ENCODE peak calls at places on chromosomes 16 and 17, in six cellular contexts. P is Caco-2, O is foreskin fibroblast, I is kidney epithelial cell, G is neural crest cell, M is body of pancreas. U is an unnamed sample.

GRCh38 chr16:81275064-81275532 is 36.6 kb downstream of the BCO1 start:
- DNase-seq in P (peak), O (no peak), I (no peak), G (no peak), M (no peak), U (no peak)

GRCh38 chr17:65314212-65314611 is 177.0 kb downstream of the RGS9 start:
- DNase-seq in P (no peak), O (no peak), I (no peak), G (no peak), M (no peak), U (no peak)

GRCh38 chr16:23537390-23537789 is 19.8 kb downstream of the EARS2 start:
- DNase-seq in P (peak), O (no peak), I (no peak), G (no peak), M (no peak), U (no peak)

GRCh38 chr16:1204941-1205340 is 20.1 kb downstream of the TPSG1 start:
- DNase-seq in P (no peak), O (no peak), I (no peak), G (no peak), M (no peak), U (no peak)

GRCh38 chr16:80591071-80591935 is 50.5 kb downstream of the DYNLRB2 start:
- DNase-seq in P (no peak), O (no peak), I (no peak), G (no peak), M (no peak), U (no peak)

GRCh38 chr16:11036040-11036439 is 91.7 kb downstream of the CLEC16A start:
- DNase-seq in P (no peak), O (no peak), I (no peak), G (no peak), M (no peak), U (no peak)

GRCh38 chr16:75011634-75012307 is 12.9 kb downstream of the ZNRF1 start:
- DNase-seq in P (no peak), O (peak), I (peak), G (no peak), M (no peak), U (peak)

GRCh38 chr17:67717624-67718324 is at the start of gene NOL11:
- DNase-seq in P (peak), O (peak), I (peak), G (peak), M (peak), U (peak)

GRCh38 chr16:81610936-81611335 is 166.3 kb downstream of the CMIP start:
- DNase-seq in P (no peak), O (no peak), I (no peak), G (no peak), M (no peak), U (no peak)

GRCh38 chr16:86477642-86478041 is 32.7 kb upstream of the FOXF1 start:
- DNase-seq in P (no peak), O (peak), I (no peak), G (no peak), M (no peak), U (no peak)

GRCh38 chr17:2634361-2634960 is 41.0 kb downstream of the PAFAH1B1 start:
- DNase-seq in P (no peak), O (peak), I (peak), G (no peak), M (peak), U (no peak)

GRCh38 chr16:70582280-70582978 is 58.8 kb downstream of the SF3B3 start:
- DNase-seq in P (peak), O (no peak), I (no peak), G (no peak), M (no peak), U (no peak)

GRCh38 chr16:73265124-73265838 is 217.4 kb upstream of the ZFHX3 start:
- DNase-seq in P (no peak), O (no peak), I (no peak), G (no peak), M (peak), U (no peak)

GRCh38 chr16:73274140-73274539 is 226.2 kb upstream of the ZFHX3 start:
- DNase-seq in P (no peak), O (no peak), I (no peak), G (no peak), M (no peak), U (no peak)

GRCh38 chr16:73262931-73263330 is 215.0 kb upstream of the ZFHX3 start:
- DNase-seq in P (no peak), O (no peak), I (no peak), G (no peak), M (no peak), U (no peak)

GRCh38 chr16:73268311-73268997 is 220.5 kb upstream of the ZFHX3 start:
- DNase-seq in P (peak), O (no peak), I (no peak), G (no peak), M (no peak), U (no peak)
- TF ChIP-seq CTCF in P (peak), O (peak), I (no peak), G (peak), M (no peak), U (peak)

DNA sequence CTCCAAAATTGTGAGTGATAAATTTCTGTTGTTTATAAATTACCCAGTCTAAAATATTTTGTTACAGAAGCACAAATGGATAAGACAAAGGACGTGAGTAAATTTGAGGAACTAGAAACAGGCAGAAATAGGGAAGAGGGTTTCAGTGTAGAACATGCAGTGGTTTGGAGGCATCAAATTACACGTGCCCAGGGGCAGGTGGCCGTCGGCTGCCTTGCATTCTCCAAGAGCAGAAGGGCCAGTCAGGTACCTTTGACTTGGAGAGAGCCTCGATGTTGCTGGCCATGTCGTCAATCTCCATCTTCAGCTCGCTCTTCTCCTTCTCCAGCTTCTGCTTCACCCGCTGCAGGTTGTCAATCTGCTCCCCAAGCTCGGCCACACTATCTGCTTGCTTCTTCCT is 54.3 kb downstream of the MYH13 start:
- DNase-seq in P (no peak), O (no peak), I (no peak), G (no peak), M (no peak), U (no peak)
- TF ChIP-seq CTCF in P (no peak), O (no peak), I (no peak), G (no peak), M (no peak), U (no peak)

DNA sequence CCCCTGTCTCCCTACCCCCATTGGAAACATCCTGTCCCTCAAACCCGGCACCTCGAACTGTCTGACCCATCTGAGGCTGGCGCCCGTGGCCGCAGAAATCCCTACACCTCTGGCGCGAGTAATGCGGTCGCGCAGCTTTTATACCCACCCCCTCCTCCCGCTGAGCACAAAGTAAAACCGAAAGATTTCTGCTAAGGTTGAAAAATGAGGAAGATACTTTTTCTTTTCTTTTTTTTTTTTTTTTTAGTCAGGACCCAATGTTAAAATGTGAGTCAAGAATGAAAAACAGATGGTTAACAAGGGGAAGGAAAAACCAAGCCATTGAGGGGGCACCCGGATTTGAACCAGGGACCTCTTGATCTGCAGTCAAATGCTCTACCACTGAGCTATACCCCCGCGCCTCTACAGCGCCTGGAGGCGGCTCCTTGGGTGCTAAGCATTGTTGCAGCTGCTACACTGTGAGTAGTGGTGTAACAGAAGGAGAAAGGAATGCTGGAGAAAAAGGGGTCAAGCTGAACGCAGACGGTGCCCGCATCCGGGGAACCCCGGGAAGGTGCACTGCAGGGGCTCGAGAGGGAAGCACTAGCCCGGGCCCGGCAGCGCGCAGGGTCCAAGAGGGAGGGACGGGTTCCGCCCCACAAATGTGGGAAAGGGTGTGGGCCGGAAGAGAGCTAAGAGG is 751 bp upstream of the LASP1 start:
- DNase-seq in P (peak), O (peak), I (no peak), G (peak), M (peak), U (peak)
- TF ChIP-seq CTCF in P (no peak), O (peak), I (peak), G (no peak), M (no peak), U (peak)

GRCh38 chr17:45160505-45161287 is 979 bp upstream of the HEXIM2 start:
- DNase-seq in P (peak), O (peak), I (no peak), G (peak), M (peak), U (no peak)
- TF ChIP-seq CTCF in P (peak), O (peak), I (peak), G (peak), M (no peak), U (peak)